ENCODE peak calls at places on chromosome 4, in four cellular contexts. One of them, this sample, is unnamed.
A peak's percentile ranks its signal among the peaks of the same experiment; 100 is the strongest.

GRCh38 chr4:57146444-57146843 is 36.3 kb upstream of the IGFBP7 start:
- DNase-seq in breast epithelium: no peak
- DNase-seq in bronchial epithelial cell: no peak
- DNase-seq in retinal pigment epithelial cell: no peak
- DNase-seq in this sample: no peak

GRCh38 chr4:130043796-130044195 is 947.8 kb downstream of the C4orf33 start:
- DNase-seq in breast epithelium: no peak
- DNase-seq in bronchial epithelial cell: no peak
- DNase-seq in retinal pigment epithelial cell: no peak
- DNase-seq in this sample: no peak

GRCh38 chr4:134708026-134708425 is 506.4 kb upstream of the PABPC4L start:
- DNase-seq in breast epithelium: no peak
- DNase-seq in bronchial epithelial cell: peak; percentile 9
- DNase-seq in retinal pigment epithelial cell: peak; percentile 19
- DNase-seq in this sample: no peak

GRCh38 chr4:112282860-112283667 is 2.6 kb downstream of the TIFA start:
- DNase-seq in breast epithelium: no peak
- DNase-seq in bronchial epithelial cell: no peak
- DNase-seq in retinal pigment epithelial cell: no peak
- DNase-seq in this sample: no peak

GRCh38 chr4:3229328-3229727 is 19.6 kb upstream of the MSANTD1 start:
- DNase-seq in breast epithelium: no peak
- DNase-seq in bronchial epithelial cell: no peak
- DNase-seq in retinal pigment epithelial cell: no peak
- DNase-seq in this sample: no peak

GRCh38 chr4:55169352-55169959 is 44.1 kb upstream of the KDR start:
- DNase-seq in breast epithelium: no peak
- DNase-seq in bronchial epithelial cell: peak; percentile 82
- DNase-seq in retinal pigment epithelial cell: no peak
- DNase-seq in this sample: no peak

GRCh38 chr4:77308843-77309242 is 151.8 kb downstream of the CCNG2 start:
- DNase-seq in breast epithelium: no peak
- DNase-seq in bronchial epithelial cell: peak; percentile 53
- DNase-seq in retinal pigment epithelial cell: no peak
- DNase-seq in this sample: no peak

GRCh38 chr4:1357356-1358248 is 10.6 kb downstream of the UVSSA start:
- DNase-seq in breast epithelium: no peak
- DNase-seq in bronchial epithelial cell: no peak
- DNase-seq in retinal pigment epithelial cell: no peak
- DNase-seq in this sample: no peak

GRCh38 chr4:20391224-20391623 is 139.5 kb downstream of the SLIT2 start:
- DNase-seq in breast epithelium: no peak
- DNase-seq in bronchial epithelial cell: peak; percentile 7
- DNase-seq in retinal pigment epithelial cell: no peak
- DNase-seq in this sample: no peak

GRCh38 chr4:21512351-21512750 is 436.2 kb downstream of the KCNIP4 start:
- DNase-seq in breast epithelium: no peak
- DNase-seq in bronchial epithelial cell: peak; percentile 54
- DNase-seq in retinal pigment epithelial cell: peak; percentile 17
- DNase-seq in this sample: no peak

GRCh38 chr4:152616804-152617203 is 63.0 kb downstream of the TMEM154 start:
- DNase-seq in breast epithelium: no peak
- DNase-seq in bronchial epithelial cell: no peak
- DNase-seq in retinal pigment epithelial cell: no peak
- DNase-seq in this sample: no peak

GRCh38 chr4:6880691-6881090 is 28.9 kb upstream of the TBC1D14 start:
- DNase-seq in breast epithelium: no peak
- DNase-seq in bronchial epithelial cell: no peak
- DNase-seq in retinal pigment epithelial cell: no peak
- DNase-seq in this sample: no peak
- TF ChIP-seq CTCF in breast epithelium: no peak
- TF ChIP-seq CTCF in bronchial epithelial cell: no peak
- TF ChIP-seq CTCF in retinal pigment epithelial cell: no peak
- TF ChIP-seq CTCF in this sample: no peak

GRCh38 chr4:188130355-188130754 is 8.9 kb upstream of the TRIML1 start:
- DNase-seq in breast epithelium: no peak
- DNase-seq in bronchial epithelial cell: no peak
- DNase-seq in retinal pigment epithelial cell: no peak
- DNase-seq in this sample: no peak
- TF ChIP-seq CTCF in breast epithelium: no peak
- TF ChIP-seq CTCF in bronchial epithelial cell: no peak
- TF ChIP-seq CTCF in retinal pigment epithelial cell: peak; percentile 23
- TF ChIP-seq CTCF in this sample: no peak

GRCh38 chr4:110704748-110705439 is 82.0 kb upstream of the PITX2 start:
- DNase-seq in breast epithelium: no peak
- DNase-seq in bronchial epithelial cell: no peak
- DNase-seq in retinal pigment epithelial cell: no peak
- DNase-seq in this sample: no peak

GRCh38 chr4:110702326-110702725 is 79.4 kb upstream of the PITX2 start:
- DNase-seq in breast epithelium: no peak
- DNase-seq in bronchial epithelial cell: no peak
- DNase-seq in retinal pigment epithelial cell: no peak
- DNase-seq in this sample: no peak

GRCh38 chr4:110705440-110705782 is 82.5 kb upstream of the PITX2 start:
- DNase-seq in breast epithelium: no peak
- DNase-seq in bronchial epithelial cell: no peak
- DNase-seq in retinal pigment epithelial cell: no peak
- DNase-seq in this sample: no peak
- TF ChIP-seq CTCF in breast epithelium: no peak
- TF ChIP-seq CTCF in bronchial epithelial cell: no peak
- TF ChIP-seq CTCF in retinal pigment epithelial cell: no peak
- TF ChIP-seq CTCF in this sample: no peak

DNA sequence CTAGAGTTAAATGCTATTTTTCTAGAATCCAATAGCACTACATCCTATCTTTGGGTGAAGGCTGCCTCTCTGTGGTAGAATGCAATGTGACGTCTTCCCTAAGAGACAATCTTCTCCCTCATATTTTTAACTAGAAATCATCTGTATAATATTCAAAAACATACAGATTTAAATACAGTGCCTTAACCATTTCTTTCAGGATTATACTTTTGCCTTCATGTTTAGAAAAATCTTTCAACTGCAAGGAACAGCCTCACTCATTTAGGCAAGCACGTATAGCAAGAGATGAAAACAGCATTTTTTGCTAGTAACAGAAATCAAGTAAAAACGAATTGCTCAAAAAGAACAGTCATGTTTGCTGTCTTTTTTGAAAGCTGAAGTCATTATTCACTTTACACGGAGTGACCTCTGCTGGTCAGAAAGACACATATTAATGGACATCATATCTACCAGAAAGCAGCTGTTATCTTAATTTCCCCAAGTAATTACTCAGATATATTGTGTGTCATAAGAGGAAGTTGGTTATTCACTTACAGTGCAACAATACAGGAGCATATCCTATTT is 422.3 kb downstream of the STPG2 start:
- DNase-seq in breast epithelium: no peak
- DNase-seq in bronchial epithelial cell: peak; percentile 78
- DNase-seq in retinal pigment epithelial cell: peak; percentile 4
- DNase-seq in this sample: no peak
- TF ChIP-seq CTCF in breast epithelium: no peak
- TF ChIP-seq CTCF in bronchial epithelial cell: peak; percentile 22
- TF ChIP-seq CTCF in retinal pigment epithelial cell: peak; percentile 42
- TF ChIP-seq CTCF in this sample: no peak

GRCh38 chr4:8108261-8108660 is 50.4 kb downstream of the ABLIM2 start:
- DNase-seq in breast epithelium: no peak
- DNase-seq in bronchial epithelial cell: no peak
- DNase-seq in retinal pigment epithelial cell: no peak
- DNase-seq in this sample: no peak

GRCh38 chr4:8108991-8109390 is 49.6 kb downstream of the ABLIM2 start:
- DNase-seq in breast epithelium: no peak
- DNase-seq in bronchial epithelial cell: no peak
- DNase-seq in retinal pigment epithelial cell: no peak
- DNase-seq in this sample: no peak

GRCh38 chr4:8109406-8110065 is 49.1 kb downstream of the ABLIM2 start:
- DNase-seq in breast epithelium: no peak
- DNase-seq in bronchial epithelial cell: no peak
- DNase-seq in retinal pigment epithelial cell: no peak
- DNase-seq in this sample: no peak

GRCh38 chr4:8112036-8112576 is 46.5 kb downstream of the ABLIM2 start:
- DNase-seq in breast epithelium: no peak
- DNase-seq in bronchial epithelial cell: no peak
- DNase-seq in retinal pigment epithelial cell: no peak
- DNase-seq in this sample: no peak

DNA sequence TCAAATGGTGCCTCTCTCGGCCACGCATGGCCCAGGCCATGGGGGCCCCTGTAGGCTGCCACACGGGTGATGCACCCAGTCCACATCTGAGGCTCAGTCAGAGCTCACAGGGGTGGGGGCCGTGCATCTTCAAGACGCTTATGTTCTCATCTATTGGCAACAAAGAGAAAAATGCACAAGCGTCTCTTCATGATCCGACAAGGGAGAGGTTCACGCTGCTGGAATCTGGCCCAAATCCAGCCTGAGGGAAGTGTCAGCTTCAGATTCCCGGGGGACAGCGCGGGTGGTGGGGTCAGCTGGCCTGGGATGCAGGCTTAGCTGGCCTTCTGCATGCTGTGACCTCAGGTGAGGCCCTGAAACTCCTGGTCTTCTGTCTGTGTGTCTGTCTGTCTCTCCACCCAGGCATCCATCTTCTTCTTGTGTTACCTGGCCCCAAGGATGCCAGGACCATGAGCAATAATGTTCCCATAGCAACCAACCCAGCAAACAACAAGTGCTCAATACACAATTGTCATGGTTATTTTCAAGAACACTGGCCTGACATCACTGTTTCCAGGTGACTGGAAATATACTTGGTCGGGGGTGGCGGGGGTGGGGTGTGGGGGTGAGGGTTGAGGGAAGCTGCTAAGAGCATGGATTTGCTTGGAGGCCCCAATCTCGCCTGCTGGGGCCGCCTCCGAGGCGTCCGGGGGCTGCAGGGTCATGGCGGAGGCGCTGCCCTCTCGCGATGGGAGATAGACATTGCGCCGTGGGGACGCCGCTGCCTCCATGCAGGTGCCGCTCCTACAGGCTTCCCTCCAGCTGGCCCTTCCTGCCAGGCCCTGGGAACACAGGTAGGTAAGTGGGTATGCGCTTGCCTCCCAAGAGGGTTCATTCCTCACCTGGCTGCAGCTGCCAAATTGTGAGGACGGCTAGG is 48.3 kb downstream of the ABLIM2 start:
- DNase-seq in breast epithelium: no peak
- DNase-seq in bronchial epithelial cell: peak; percentile 83
- DNase-seq in retinal pigment epithelial cell: no peak
- DNase-seq in this sample: no peak
- TF ChIP-seq CTCF in breast epithelium: no peak
- TF ChIP-seq CTCF in bronchial epithelial cell: peak; percentile 29
- TF ChIP-seq CTCF in retinal pigment epithelial cell: peak; percentile 33
- TF ChIP-seq CTCF in this sample: no peak